ENCODE peak calls at places on chromosomes 7 and 10, in six cellular contexts. H is gastrocnemius medialis; X is A172; B is activated T-helper 1 cell treated with anti-CD3 and anti-CD28 coated beads, Interleukin-12 subunit alpha, Interleukin-12 subunit beta, Interleukin-2, Interleukin-4 antibody, amounts not matched to agents 30 ng/mL and 10 ng/mL and 1 ng/mL, durations not matched to agents 14 hours and 24 hours and 36 hours; J is SW480; S is CD4-positive, CD25-positive, alpha-beta regulatory T cell. I is an unnamed sample.

GRCh38 chr10:75772153-75772887 is 340.9 kb downstream of the LRMDA start:
- DNase-seq in H (no peak), X (no peak), B (no peak), J (no peak), S (no peak), I (no peak)

GRCh38 chr10:73414230-73414981 is 548 bp upstream of the ANXA7 start:
- DNase-seq in H (no peak), X (no peak), B (no peak), J (peak; percentile 16), S (no peak), I (no peak)

GRCh38 chr7:15515201-15515777 is 46.5 kb downstream of the AGMO start:
- DNase-seq in H (no peak), X (no peak), B (no peak), J (no peak), S (no peak), I (no peak)

GRCh38 chr10:34495938-34496337 is 319.2 kb downstream of the PARD3 start:
- DNase-seq in H (no peak), X (no peak), B (no peak), J (no peak), S (no peak), I (no peak)

GRCh38 chr7:147595076-147595475 is 995.5 kb upstream of the C7orf33 start:
- DNase-seq in H (no peak), X (peak; percentile 16), B (no peak), J (no peak), S (no peak), I (no peak)

GRCh38 chr7:63070696-63071095 is 928.0 kb upstream of the ZNF722 start:
- DNase-seq in H (no peak), X (no peak), B (no peak), J (no peak), S (no peak), I (no peak)

GRCh38 chr10:86200269-86200668 is 166.3 kb downstream of the GRID1 start:
- DNase-seq in H (no peak), X (no peak), B (no peak), J (no peak), S (no peak), I (no peak)

GRCh38 chr7:131720703-131721102 is 164.3 kb upstream of the PODXL start:
- DNase-seq in H (no peak), X (no peak), B (no peak), J (no peak), S (no peak), I (no peak)

GRCh38 chr10:91944880-91945630 is 21.5 kb downstream of the BTAF1 start:
- DNase-seq in H (no peak), X (peak; percentile 1), B (peak; percentile 17), J (peak; percentile 4), S (no peak), I (no peak)

GRCh38 chr7:81937091-81937490 is 167.2 kb upstream of the HGF start:
- DNase-seq in H (no peak), X (no peak), B (no peak), J (no peak), S (no peak), I (no peak)

GRCh38 chr7:132548489-132549078 is 27.7 kb downstream of the PLXNA4 start:
- DNase-seq in H (no peak), X (peak; percentile 90), B (no peak), J (no peak), S (no peak), I (no peak)

I was measured in SW 1271.